ENCODE peak calls at places on chromosomes 12 and 14, in nine cellular contexts. Q, U, A, Y, W, I, C, B and R are unnamed samples.

GRCh38 chr14:33081259-33081658 is 142.6 kb downstream of the NPAS3 start:
- DNase-seq in Q (peak; percentile 5), U (no peak), A (no peak), Y (no peak), W (no peak), I (no peak), C (no peak), B (no peak), R (no peak)

GRCh38 chr12:121202407-121203355 is 7.2 kb upstream of the P2RX4 start:
- DNase-seq in Q (no peak), U (no peak), A (no peak), Y (no peak), W (peak; percentile 53), I (no peak), C (no peak), B (no peak), R (no peak)

GRCh38 chr12:111174283-111175108 is 194.4 kb downstream of the PHETA1 start:
- DNase-seq in Q (no peak), U (no peak), A (no peak), Y (no peak), W (no peak), I (no peak), C (no peak), B (no peak), R (no peak)

GRCh38 chr14:56660677-56661389 is 81.2 kb downstream of the TMEM260 start:
- DNase-seq in Q (no peak), U (no peak), A (no peak), Y (no peak), W (no peak), I (no peak), C (no peak), B (no peak), R (no peak)

GRCh38 chr14:54643696-54644176 is 76.8 kb downstream of the SAMD4A start:
- DNase-seq in Q (no peak), U (no peak), A (no peak), Y (no peak), W (no peak), I (no peak), C (no peak), B (no peak), R (no peak)

GRCh38 chr12:132641811-132642650 is 23.5 kb downstream of the P2RX2 start:
- DNase-seq in Q (no peak), U (no peak), A (no peak), Y (no peak), W (no peak), I (no peak), C (no peak), B (no peak), R (no peak)

GRCh38 chr12:54560374-54560858 is 11.0 kb downstream of the PDE1B start:
- DNase-seq in Q (peak; percentile 92), U (peak; percentile 92), A (peak; percentile 83), Y (no peak), W (peak; percentile 68), I (peak; percentile 93), C (peak; percentile 97), B (no peak), R (peak; percentile 83)

GRCh38 chr12:96274331-96274730 is 80.2 kb downstream of the ELK3 start:
- DNase-seq in Q (no peak), U (no peak), A (no peak), Y (no peak), W (no peak), I (no peak), C (no peak), B (no peak), R (no peak)

GRCh38 chr14:67675219-67675582 is 769 bp upstream of the VTI1B start:
- DNase-seq in Q (no peak), U (no peak), A (no peak), Y (no peak), W (no peak), I (no peak), C (no peak), B (no peak), R (no peak)

GRCh38 chr12:95520825-95521224 is 30.5 kb downstream of the USP44 start:
- DNase-seq in Q (no peak), U (no peak), A (no peak), Y (no peak), W (no peak), I (no peak), C (no peak), B (no peak), R (no peak)

GRCh38 chr12:23585156-23585781 is 364.2 kb downstream of the SOX5 start:
- DNase-seq in Q (no peak), U (no peak), A (no peak), Y (no peak), W (no peak), I (no peak), C (no peak), B (no peak), R (no peak)

GRCh38 chr14:24353551-24354529 is 14.0 kb upstream of the RIPK3 start:
- DNase-seq in Q (no peak), U (no peak), A (peak; percentile 65), Y (no peak), W (no peak), I (no peak), C (no peak), B (no peak), R (no peak)

GRCh38 chr14:87368751-87369150 is 624.2 kb downstream of the GALC start:
- DNase-seq in Q (no peak), U (no peak), A (no peak), Y (no peak), W (no peak), I (no peak), C (no peak), B (no peak), R (no peak)

DNA sequence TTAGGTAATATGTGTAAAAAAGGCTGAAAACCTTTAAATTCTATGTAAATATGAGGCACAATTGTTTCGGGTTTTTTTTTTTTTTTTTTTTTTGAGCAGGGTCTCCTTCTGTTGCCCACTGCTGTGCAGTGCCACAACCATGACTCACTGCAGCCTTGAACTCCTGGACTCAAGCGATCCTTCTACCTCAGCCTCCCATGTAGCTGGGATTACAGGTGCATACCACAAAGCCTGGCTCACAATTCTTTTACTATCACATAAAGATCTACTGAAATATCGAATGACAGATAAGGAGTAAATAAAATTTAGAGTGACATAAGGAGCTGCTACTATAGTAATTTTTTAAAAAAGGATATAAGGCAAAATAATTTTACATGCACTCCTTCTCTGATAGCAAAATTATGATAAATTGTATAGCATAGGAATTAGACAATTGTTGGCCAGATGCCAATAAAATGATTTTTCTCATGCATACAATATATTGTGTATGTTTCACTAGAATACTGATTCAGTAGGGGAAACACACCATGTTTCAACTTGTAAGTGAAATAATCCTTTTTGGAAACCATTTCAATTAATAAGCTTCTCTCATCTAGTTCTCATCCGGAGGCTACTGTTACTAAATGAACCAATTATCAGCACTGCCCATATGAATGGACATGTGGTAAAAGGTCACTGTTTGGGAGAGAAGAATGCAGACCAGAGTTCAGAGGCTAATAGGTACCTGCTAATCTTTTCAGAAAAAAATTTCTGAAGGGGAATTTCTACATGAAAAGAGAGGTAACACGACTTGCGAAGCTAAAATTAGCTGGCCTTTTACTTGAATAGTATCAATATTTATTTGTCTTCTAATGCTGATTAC is 108.4 kb downstream of the PPP1R12A start:
- DNase-seq in Q (no peak), U (no peak), A (no peak), Y (no peak), W (no peak), I (no peak), C (no peak), B (no peak), R (no peak)
- H3K27ac ChIP-seq in Q (no peak overlapping the region), U (no peak overlapping the region), A (no peak overlapping the region), Y (no peak overlapping the region), W (no peak overlapping the region), I (no peak overlapping the region), C (no peak overlapping the region), B (no peak overlapping the region), R (no peak overlapping the region)

DNA sequence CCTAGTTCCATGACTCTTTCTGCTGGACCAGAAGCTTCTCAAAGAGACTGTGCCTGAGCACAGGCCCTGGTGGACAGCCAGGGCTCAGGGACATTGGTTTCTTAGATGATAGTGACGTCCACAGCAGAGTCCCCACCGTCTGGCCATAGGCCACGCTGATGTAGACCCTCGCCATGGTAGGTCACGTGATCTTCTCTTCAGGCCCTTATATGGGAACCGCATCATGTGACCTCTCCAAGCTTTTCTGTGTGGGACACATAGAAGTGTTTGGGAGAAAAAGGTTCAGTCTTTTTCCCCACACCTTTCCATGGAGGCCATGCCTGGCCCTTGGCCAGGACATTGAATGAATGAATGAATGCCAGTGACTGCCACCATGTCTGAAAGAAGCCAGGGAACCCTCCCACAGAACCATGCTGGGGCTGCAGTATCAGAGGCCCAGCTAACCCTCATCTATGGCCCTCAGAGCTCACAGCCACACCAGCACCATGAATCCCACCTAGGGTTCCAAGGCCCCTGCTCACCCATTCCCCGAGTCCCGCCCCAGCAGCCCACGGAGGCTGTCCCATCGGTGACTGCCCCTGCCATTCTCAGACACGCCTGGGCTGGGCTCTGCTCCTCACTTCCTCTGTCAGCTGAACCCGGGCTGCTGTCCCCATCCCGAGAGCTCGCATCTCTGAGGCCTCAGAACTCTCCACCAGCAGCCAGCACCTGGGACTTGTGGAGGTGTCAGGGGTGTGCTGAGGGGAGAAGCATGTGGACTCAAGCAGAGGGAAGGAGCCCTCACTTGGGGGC is 292.1 kb downstream of the ADGRD1 start:
- DNase-seq in Q (no peak), U (no peak), A (no peak), Y (no peak), W (no peak), I (no peak), C (no peak), B (no peak), R (no peak)
- H3K9me3 ChIP-seq in Q (no peaks in the 10 kb centered on the region), U (no peaks in the 10 kb centered on the region), A (no peaks in the 10 kb centered on the region), Y (no peaks in the 10 kb centered on the region), W (no peaks in the 10 kb centered on the region), I (peaks cover 7% of the 10 kb centered on the region), C (no peaks in the 10 kb centered on the region), B (peaks cover 3% of the 10 kb centered on the region), R (no peaks in the 10 kb centered on the region)

GRCh38 chr14:93183596-93184317 is 940 bp downstream of the MOAP1 start:
- DNase-seq in Q (peak; percentile 12), U (no peak), A (peak; percentile 25), Y (no peak), W (peak; percentile 8), I (no peak), C (no peak), B (peak; percentile 32), R (no peak)
- TF ChIP-seq CTCF in Q (no peak), U (no peak), A (no peak), Y (no peak), W (no peak), I (no peak), C (no peak), B (no peak), R (no peak)

GRCh38 chr12:120076651-120077050 is 39.9 kb downstream of the RAB35 start:
- DNase-seq in Q (no peak), U (no peak), A (no peak), Y (no peak), W (no peak), I (no peak), C (no peak), B (no peak), R (no peak)

GRCh38 chr12:120078868-120079267 is 37.7 kb downstream of the RAB35 start:
- DNase-seq in Q (no peak), U (no peak), A (no peak), Y (no peak), W (no peak), I (no peak), C (no peak), B (peak; percentile 54), R (no peak)

GRCh38 chr12:120077260-120077659 is 39.3 kb downstream of the RAB35 start:
- DNase-seq in Q (no peak), U (no peak), A (no peak), Y (no peak), W (no peak), I (no peak), C (no peak), B (no peak), R (no peak)

GRCh38 chr12:120080043-120080400 is 36.5 kb downstream of the RAB35 start:
- DNase-seq in Q (no peak), U (no peak), A (no peak), Y (no peak), W (no peak), I (no peak), C (no peak), B (no peak), R (no peak)

GRCh38 chr12:120079352-120080042 is 37.1 kb downstream of the RAB35 start:
- DNase-seq in Q (no peak), U (no peak), A (no peak), Y (no peak), W (no peak), I (no peak), C (no peak), B (no peak), R (no peak)
- H3K27ac ChIP-seq in Q (no peak overlapping the region), U (no peak overlapping the region), A (no peak overlapping the region), Y (peak overlapping the region; percentile 34), W (no peak overlapping the region), I (no peak overlapping the region), C (no peak overlapping the region), B (no peak overlapping the region), R (peak overlapping the region; percentile 23)